ENCODE peak calls at places on chromosomes 12 and 14, in nine cellular contexts. V, B, S, X, I, Q, U, C and L are unnamed samples.

GRCh38 chr14:95891742-95892141 is 15.1 kb downstream of the TUNAR start:
- DNase-seq in V (no peak), B (no peak), S (no peak), X (no peak), I (peak; percentile 11), Q (no peak), U (no peak), C (no peak), L (no peak)

GRCh38 chr12:51392556-51393237 is 1.5 kb upstream of the GALNT6 start:
- DNase-seq in V (no peak), B (peak; percentile 31), S (no peak), X (no peak), I (no peak), Q (no peak), U (peak; percentile 14), C (no peak), L (no peak)

GRCh38 chr12:91975891-91976290 is 169.8 kb downstream of the BTG1 start:
- DNase-seq in V (no peak), B (no peak), S (no peak), X (no peak), I (no peak), Q (no peak), U (no peak), C (no peak), L (no peak)

GRCh38 chr12:96177013-96177412 is 17.2 kb upstream of the ELK3 start:
- DNase-seq in V (no peak), B (no peak), S (no peak), X (no peak), I (no peak), Q (no peak), U (no peak), C (peak; percentile 61), L (no peak)

GRCh38 chr12:92942905-92943304 is 13.8 kb upstream of the EEA1 start:
- DNase-seq in V (no peak), B (no peak), S (no peak), X (no peak), I (no peak), Q (no peak), U (no peak), C (no peak), L (no peak)

GRCh38 chr12:114898159-114898558 is 214.2 kb upstream of the TBX3 start:
- DNase-seq in V (no peak), B (no peak), S (no peak), X (no peak), I (no peak), Q (no peak), U (no peak), C (no peak), L (no peak)

GRCh38 chr12:45670339-45671065 is 59.0 kb upstream of the ARID2 start:
- DNase-seq in V (no peak), B (no peak), S (no peak), X (no peak), I (no peak), Q (no peak), U (peak; percentile 44), C (no peak), L (no peak)

GRCh38 chr12:18895946-18896345 is 158.0 kb downstream of the CAPZA3 start:
- DNase-seq in V (no peak), B (no peak), S (no peak), X (peak; percentile 73), I (no peak), Q (no peak), U (no peak), C (no peak), L (no peak)

GRCh38 chr12:52044284-52044983 is 6.8 kb upstream of the NR4A1 start:
- DNase-seq in V (peak; percentile 91), B (no peak), S (peak; percentile 84), X (peak; percentile 92), I (no peak), Q (no peak), U (no peak), C (no peak), L (no peak)

GRCh38 chr14:73976150-73976549 is 26.0 kb downstream of the COQ6 start:
- DNase-seq in V (no peak), B (no peak), S (no peak), X (no peak), I (no peak), Q (no peak), U (no peak), C (no peak), L (no peak)

GRCh38 chr12:116539905-116540482 is 19.2 kb upstream of the MAP1LC3B2 start:
- DNase-seq in V (no peak), B (no peak), S (no peak), X (no peak), I (no peak), Q (no peak), U (no peak), C (no peak), L (peak; percentile 34)

GRCh38 chr14:30085943-30086342 is 158.3 kb upstream of the PRKD1 start:
- DNase-seq in V (peak; percentile 79), B (no peak), S (no peak), X (peak; percentile 64), I (no peak), Q (no peak), U (no peak), C (no peak), L (no peak)

GRCh38 chr12:21169878-21170472 is 39.0 kb downstream of the SLCO1B1 start:
- DNase-seq in V (no peak), B (peak; percentile 0), S (no peak), X (no peak), I (peak; percentile 3), Q (peak; percentile 51), U (no peak), C (peak; percentile 4), L (peak; percentile 53)

GRCh38 chr14:52020866-52021717 is 31.7 kb downstream of the RTRAF start:
- DNase-seq in V (no peak), B (no peak), S (no peak), X (no peak), I (no peak), Q (no peak), U (no peak), C (no peak), L (no peak)

GRCh38 chr12:2054091-2055018 is 1.6 kb downstream of the CACNA1C start:
- DNase-seq in V (no peak), B (no peak), S (no peak), X (no peak), I (no peak), Q (no peak), U (no peak), C (no peak), L (no peak)

GRCh38 chr14:35161231-35161630 is 38.9 kb downstream of the PRORP start:
- DNase-seq in V (no peak), B (no peak), S (no peak), X (no peak), I (no peak), Q (no peak), U (peak; percentile 35), C (peak; percentile 17), L (no peak)

GRCh38 chr12:128956755-128957154 is 103.5 kb downstream of the GLT1D1 start:
- DNase-seq in V (no peak), B (no peak), S (no peak), X (no peak), I (no peak), Q (no peak), U (no peak), C (no peak), L (no peak)

GRCh38 chr14:93033983-93034670 is 81.6 kb downstream of the ITPK1 start:
- DNase-seq in V (no peak), B (peak; percentile 48), S (no peak), X (no peak), I (no peak), Q (no peak), U (peak; percentile 42), C (peak; percentile 9), L (no peak)

GRCh38 chr12:15346488-15346887 is 24.2 kb downstream of the PTPRO start:
- DNase-seq in V (no peak), B (no peak), S (no peak), X (no peak), I (no peak), Q (no peak), U (no peak), C (no peak), L (no peak)

GRCh38 chr12:110371408-110372055 is 32.0 kb downstream of the ANAPC7 start:
- DNase-seq in V (no peak), B (no peak), S (peak; percentile 92), X (no peak), I (no peak), Q (no peak), U (no peak), C (no peak), L (no peak)

GRCh38 chr14:75247286-75247922 is 31.2 kb upstream of the FOS start:
- DNase-seq in V (no peak), B (peak; percentile 56), S (no peak), X (no peak), I (no peak), Q (no peak), U (peak; percentile 88), C (peak; percentile 61), L (no peak)

GRCh38 chr12:109064143-109064542 is 11.8 kb downstream of the USP30 start:
- DNase-seq in V (no peak), B (no peak), S (no peak), X (no peak), I (no peak), Q (no peak), U (no peak), C (no peak), L (no peak)

GRCh38 chr14:53814371-53814770 is 142.3 kb downstream of the BMP4 start:
- DNase-seq in V (no peak), B (no peak), S (no peak), X (no peak), I (peak; percentile 25), Q (no peak), U (no peak), C (no peak), L (no peak)

GRCh38 chr12:93204896-93205295 is 172.8 kb upstream of the NUDT4 start:
- DNase-seq in V (no peak), B (no peak), S (no peak), X (no peak), I (no peak), Q (no peak), U (no peak), C (no peak), L (no peak)

GRCh38 chr12:1859643-1860042 is 39.3 kb downstream of the LRTM2 start:
- DNase-seq in V (peak; percentile 47), B (no peak), S (peak; percentile 43), X (no peak), I (no peak), Q (no peak), U (no peak), C (no peak), L (no peak)

GRCh38 chr12:55188974-55189556 is 31.8 kb upstream of the OR10A7 start:
- DNase-seq in V (no peak), B (no peak), S (no peak), X (no peak), I (peak; percentile 73), Q (peak; percentile 65), U (peak; percentile 41), C (peak; percentile 53), L (peak; percentile 81)

GRCh38 chr14:86790408-86791364 is 1202.3 kb downstream of the GALC start:
- DNase-seq in V (no peak), B (no peak), S (no peak), X (no peak), I (no peak), Q (no peak), U (no peak), C (no peak), L (no peak)

GRCh38 chr12:120235369-120236123 is 30.0 kb downstream of the PXN start:
- DNase-seq in V (no peak), B (no peak), S (no peak), X (no peak), I (no peak), Q (no peak), U (no peak), C (no peak), L (no peak)

GRCh38 chr14:97206948-97207347 is 409.8 kb downstream of the VRK1 start:
- DNase-seq in V (no peak), B (no peak), S (no peak), X (no peak), I (no peak), Q (no peak), U (no peak), C (no peak), L (no peak)

GRCh38 chr12:33830070-33830469 is 192.2 kb upstream of the ALG10 start:
- DNase-seq in V (no peak), B (no peak), S (no peak), X (no peak), I (no peak), Q (no peak), U (no peak), C (no peak), L (no peak)

GRCh38 chr12:112458751-112459150 is 40.0 kb downstream of the PTPN11 start:
- DNase-seq in V (no peak), B (no peak), S (no peak), X (no peak), I (no peak), Q (no peak), U (no peak), C (no peak), L (no peak)